ENCODE peak calls at places on chromosome 1, in seven cellular contexts. J, W, F, U, I, X and E are unnamed samples.
A peak's percentile ranks its signal among the peaks of the same experiment; 100 is the strongest.

GRCh38 chr1:47229884-47230691 is 1.9 kb downstream of the TAL1 start:
- DNase-seq in J (no peak), W (no peak), F (no peak), U (no peak), I (no peak), X (no peak), E (no peak)

GRCh38 chr1:79197421-79197820 is 190.9 kb upstream of the ADGRL4 start:
- DNase-seq in J (no peak), W (peak; percentile 54), F (peak; percentile 16), U (no peak), I (no peak), X (no peak), E (no peak)

GRCh38 chr1:207034998-207035397 is 2.4 kb upstream of the C1orf116 start:
- DNase-seq in J (no peak), W (peak; percentile 82), F (no peak), U (peak; percentile 43), I (no peak), X (no peak), E (no peak)

GRCh38 chr1:23387494-23387893 is 17.9 kb upstream of the ZNF436 start:
- DNase-seq in J (no peak), W (no peak), F (no peak), U (no peak), I (no peak), X (no peak), E (no peak)

GRCh38 chr1:179142889-179143299 is 61.0 kb downstream of the TOR3A start:
- DNase-seq in J (no peak), W (peak; percentile 98), F (no peak), U (peak; percentile 69), I (no peak), X (no peak), E (peak; percentile 94)

GRCh38 chr1:69662321-69662720 is 94.6 kb downstream of the LRRC7 start:
- DNase-seq in J (no peak), W (no peak), F (no peak), U (no peak), I (no peak), X (no peak), E (no peak)

GRCh38 chr1:68384321-68384813 is 65.4 kb downstream of the RPE65 start:
- DNase-seq in J (no peak), W (peak; percentile 99), F (peak; percentile 6), U (peak; percentile 80), I (no peak), X (no peak), E (peak; percentile 98)

GRCh38 chr1:1872329-1872994 is 18.4 kb downstream of the GNB1 start:
- DNase-seq in J (no peak), W (no peak), F (no peak), U (no peak), I (no peak), X (no peak), E (no peak)

GRCh38 chr1:31244326-31244725 is 4.6 kb upstream of the NKAIN1 start:
- DNase-seq in J (no peak), W (peak; percentile 17), F (no peak), U (no peak), I (no peak), X (no peak), E (no peak)

GRCh38 chr1:6207075-6207885 is 1.4 kb downstream of the RNF207 start:
- DNase-seq in J (no peak), W (no peak), F (peak; percentile 42), U (no peak), I (no peak), X (no peak), E (no peak)
- H3K4me3 ChIP-seq in J (no peak overlapping the region), W (no peak overlapping the region), F (peak overlapping the region; percentile 67), U (no peak overlapping the region), I (no peak overlapping the region), X (no peak overlapping the region), E (peak overlapping the region; percentile 63)

GRCh38 chr1:113178106-113178505 is 105.1 kb downstream of the LRIG2 start:
- DNase-seq in J (no peak), W (no peak), F (no peak), U (no peak), I (no peak), X (no peak), E (no peak)

DNA sequence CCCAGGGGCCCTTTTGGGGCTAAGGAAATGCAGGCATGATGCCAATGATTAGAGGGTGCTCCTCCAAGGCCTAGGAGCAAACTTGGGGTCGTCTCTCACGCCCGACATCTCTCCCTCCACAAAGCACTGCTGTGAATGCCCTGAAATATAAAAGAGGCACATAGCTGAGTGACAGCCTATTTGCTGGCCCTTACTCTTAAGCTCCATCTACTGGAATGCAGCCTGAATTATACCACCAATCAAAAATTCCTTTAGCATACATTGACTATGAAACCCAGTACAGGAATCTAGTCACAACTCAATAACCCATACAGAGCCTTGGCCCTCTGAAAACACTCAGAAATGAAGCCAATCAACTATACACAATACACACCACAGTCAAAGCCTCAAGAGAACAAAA is 105.5 kb downstream of the LRIG2 start:
- DNase-seq in J (no peak), W (no peak), F (no peak), U (no peak), I (no peak), X (no peak), E (no peak)
- TF ChIP-seq CTCF in J (no peak), W (no peak), F (no peak), U (no peak), I (no peak), X (no peak), E (peak; percentile 5)

GRCh38 chr1:149917590-149918144 is at the start of gene SV2A:
- DNase-seq in J (peak; percentile 17), W (peak; percentile 65), F (no peak), U (peak; percentile 67), I (no peak), X (peak; percentile 74), E (no peak)

GRCh38 chr1:149916193-149916926 is 1.3 kb downstream of the SV2A start:
- DNase-seq in J (no peak), W (no peak), F (no peak), U (no peak), I (no peak), X (no peak), E (no peak)

GRCh38 chr1:149914545-149914944 is 3.1 kb downstream of the SV2A start:
- DNase-seq in J (no peak), W (no peak), F (no peak), U (no peak), I (no peak), X (no peak), E (no peak)

GRCh38 chr1:149916927-149917310 is 725 bp downstream of the SV2A start:
- DNase-seq in J (no peak), W (no peak), F (no peak), U (no peak), I (no peak), X (no peak), E (no peak)

DNA sequence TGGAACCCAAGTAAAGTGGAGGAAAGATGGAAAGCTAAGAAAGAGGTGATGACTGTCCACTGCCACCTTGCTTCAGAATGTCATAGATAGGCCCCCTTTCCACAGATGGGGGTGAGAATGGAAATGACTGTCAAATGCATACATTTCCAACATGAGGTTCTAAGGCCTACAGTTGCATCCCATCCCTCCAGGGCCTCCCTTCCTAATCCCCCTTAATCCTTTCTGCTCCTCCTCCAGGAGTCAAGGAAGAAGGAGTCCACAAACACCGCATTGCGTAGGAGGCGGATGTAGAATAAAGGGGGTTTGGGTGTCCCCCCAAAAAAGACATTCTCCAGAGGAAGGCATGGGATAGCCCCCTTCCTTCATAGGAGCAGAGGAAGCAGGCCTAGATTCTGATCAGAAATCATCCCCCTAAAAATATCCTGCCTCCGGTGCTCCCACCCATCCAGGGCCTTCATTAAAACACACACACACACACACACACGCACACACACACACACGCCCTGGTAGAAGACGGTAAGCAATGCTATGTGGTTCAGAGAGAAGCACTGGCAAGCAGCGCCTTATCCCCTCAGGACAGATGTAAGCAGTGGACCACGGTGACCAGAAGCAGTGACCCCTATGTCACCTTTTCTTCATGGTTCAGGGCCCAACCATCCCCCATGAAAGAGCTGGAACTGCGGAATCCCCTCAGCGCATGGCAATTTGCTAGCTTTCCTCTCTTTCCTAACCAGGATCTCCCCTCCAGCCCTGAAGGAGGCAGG is 2.0 kb downstream of the SV2A start:
- DNase-seq in J (no peak), W (no peak), F (no peak), U (no peak), I (no peak), X (no peak), E (no peak)
- H3K4me3 ChIP-seq in J (no peak overlapping the region), W (no peak overlapping the region), F (no peak overlapping the region), U (no peak overlapping the region), I (no peak overlapping the region), X (peak overlapping the region; percentile 89), E (no peak overlapping the region)

GRCh38 chr1:63461661-63462230 is 61.3 kb downstream of the ITGB3BP start:
- DNase-seq in J (no peak), W (no peak), F (no peak), U (no peak), I (no peak), X (no peak), E (no peak)

GRCh38 chr1:63463248-63463647 is 59.8 kb downstream of the ITGB3BP start:
- DNase-seq in J (no peak), W (peak; percentile 51), F (no peak), U (no peak), I (no peak), X (no peak), E (no peak)

GRCh38 chr1:63466759-63467158 is 56.3 kb downstream of the ITGB3BP start:
- DNase-seq in J (no peak), W (no peak), F (no peak), U (no peak), I (no peak), X (no peak), E (no peak)
- TF ChIP-seq CTCF in J (no peak), W (no peak), F (peak; percentile 17), U (no peak), I (no peak), X (no peak), E (no peak)

GRCh38 chr1:175887981-175888428 is 144.6 kb upstream of the TNR start:
- DNase-seq in J (peak; percentile 30), W (peak; percentile 43), F (peak; percentile 61), U (peak; percentile 85), I (peak; percentile 61), X (peak; percentile 88), E (peak; percentile 5)
- H3K4me3 ChIP-seq in J (no peak overlapping the region), W (no peak overlapping the region), F (no peak overlapping the region), U (no peak overlapping the region), I (no peak overlapping the region), X (peak overlapping the region; percentile 37), E (no peak overlapping the region)

DNA sequence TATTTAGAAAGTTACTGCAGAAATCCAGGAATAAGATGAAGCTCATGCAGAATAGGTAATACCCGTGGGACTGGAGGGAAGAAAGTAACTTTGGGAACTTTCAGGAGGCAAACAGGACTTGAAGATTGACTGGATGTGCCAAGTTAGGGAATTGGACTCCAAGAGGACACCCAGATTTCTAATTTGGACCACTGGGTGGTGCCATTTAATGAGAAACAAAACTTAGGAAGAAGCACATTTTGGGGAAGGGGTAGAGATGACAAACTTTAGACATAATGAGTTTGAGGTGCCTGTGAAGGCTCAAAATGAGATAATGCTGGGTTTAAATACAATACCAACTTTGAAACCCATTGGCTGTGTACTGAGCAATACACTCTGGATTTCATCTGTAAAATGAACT is 3.3 kb upstream of the B4GALT3 start:
- DNase-seq in J (peak; percentile 41), W (no peak), F (no peak), U (no peak), I (no peak), X (no peak), E (no peak)
- TF ChIP-seq CTCF in J (peak; percentile 79), W (peak; percentile 54), F (no peak), U (peak; percentile 24), I (no peak), X (peak; percentile 44), E (peak; percentile 32)